ENCODE peak calls at places on chromosomes 3 and 15, in five cellular contexts. E is foreskin keratinocyte, X is H9, A is heart left ventricle, R is right lobe of liver. T is an unnamed sample.

GRCh38 chr3:48564022-48564421 is 441 bp upstream of the UCN2 start:
- DNase-seq in E (peak; percentile 44), X (no peak), A (peak; percentile 62), R (no peak), T (no peak)

GRCh38 chr15:58039260-58040035 is 26.1 kb downstream of the ALDH1A2 start:
- DNase-seq in E (no peak), X (no peak), A (no peak), R (no peak), T (no peak)

GRCh38 chr3:42043116-42043796 is 47.9 kb upstream of the TRAK1 start:
- DNase-seq in E (no peak), X (peak; percentile 92), A (peak; percentile 86), R (no peak), T (no peak)

GRCh38 chr3:30681276-30682211 is 75.1 kb downstream of the TGFBR2 start:
- DNase-seq in E (peak; percentile 18), X (no peak), A (peak; percentile 69), R (peak; percentile 62), T (no peak)

GRCh38 chr3:151135548-151136337 is 50.3 kb downstream of the MED12L start:
- DNase-seq in E (no peak), X (no peak), A (peak; percentile 31), R (peak; percentile 63), T (peak; percentile 38)

GRCh38 chr3:61855211-61855610 is 293.8 kb downstream of the PTPRG start:
- DNase-seq in E (no peak), X (no peak), A (no peak), R (no peak), T (no peak)

GRCh38 chr3:85360742-85361387 is 402.1 kb downstream of the CADM2 start:
- DNase-seq in E (peak; percentile 49), X (peak; percentile 78), A (no peak), R (peak; percentile 63), T (no peak)

GRCh38 chr3:28347374-28348285 is 891 bp upstream of the ZCWPW2 start:
- DNase-seq in E (peak; percentile 42), X (no peak), A (no peak), R (no peak), T (no peak)

GRCh38 chr3:48966876-48967361 is 23.1 kb upstream of the P4HTM start:
- DNase-seq in E (no peak), X (no peak), A (no peak), R (peak; percentile 29), T (no peak)

GRCh38 chr3:77042892-77043291 is 3.0 kb downstream of the ROBO2 start:
- DNase-seq in E (no peak), X (no peak), A (no peak), R (no peak), T (no peak)
- TF ChIP-seq CTCF in E (peak; percentile 54), X (peak; percentile 56), A (no peak), R (peak; percentile 31), T (no peak)

DNA sequence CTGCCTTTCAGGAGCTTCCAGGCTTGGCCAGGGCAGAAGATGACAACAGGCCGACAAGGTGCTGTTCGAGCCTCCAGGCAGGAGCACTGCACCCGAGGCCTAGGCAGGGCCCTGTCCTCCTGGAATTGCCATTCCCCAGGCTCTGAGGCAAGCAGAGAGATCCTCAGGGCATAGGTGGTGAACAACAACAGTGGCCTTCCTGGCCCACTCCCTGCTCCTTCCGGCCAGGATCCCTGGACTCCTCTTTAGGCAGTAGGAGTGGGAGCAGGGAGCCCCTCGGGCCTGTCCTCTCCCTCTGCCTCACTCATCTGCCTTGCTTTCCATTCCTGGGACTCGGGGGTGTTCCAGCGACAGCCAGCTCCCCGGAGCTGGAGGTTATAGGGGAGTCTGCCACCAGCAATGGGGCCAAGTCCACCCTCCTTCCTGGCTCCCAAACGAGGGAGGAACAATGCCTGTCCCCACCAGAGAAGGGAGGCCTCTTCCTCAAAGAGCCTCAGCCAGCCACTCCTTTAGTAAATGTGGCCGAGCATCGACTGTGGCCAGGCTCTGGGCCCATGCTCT is 135.0 kb downstream of the NUP210 start:
- DNase-seq in E (no peak), X (no peak), A (no peak), R (no peak), T (no peak)
- H3K27me3 ChIP-seq in E (peaks cover 60% of the 10 kb centered on the region), X (peaks cover 5% of the 10 kb centered on the region), A (peaks cover 27% of the 10 kb centered on the region), R (no peaks in the 10 kb centered on the region), T (no peaks in the 10 kb centered on the region)

DNA sequence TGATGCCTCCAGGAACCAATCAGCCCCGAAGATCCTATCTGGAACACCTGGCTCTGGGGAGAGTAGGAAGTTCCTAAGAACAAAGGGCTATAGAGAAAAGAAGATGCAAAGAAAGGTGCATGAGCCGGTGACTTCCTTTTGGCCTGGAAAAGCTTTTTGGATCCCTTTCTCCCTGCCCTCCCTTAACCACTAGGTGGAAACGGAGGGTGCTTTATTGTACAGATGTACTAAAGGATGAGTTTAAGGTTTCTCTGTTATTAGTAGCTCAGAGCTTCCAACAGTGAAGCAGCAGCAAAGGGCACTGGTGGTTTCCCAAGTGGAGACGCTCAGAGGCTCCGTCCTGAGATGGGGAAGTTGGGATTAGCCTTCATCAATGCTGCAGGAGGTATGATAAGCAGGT is 6.0 kb upstream of the ADGRG7 start:
- DNase-seq in E (peak; percentile 62), X (peak; percentile 39), A (no peak), R (no peak), T (no peak)
- H3K27ac ChIP-seq in E (peak overlapping the region; percentile 31), X (no peak overlapping the region), A (no peak overlapping the region), R (peak overlapping the region; percentile 40), T (no peak overlapping the region)

GRCh38 chr15:27077790-27078189 is 106.8 kb downstream of the GABRG3 start:
- DNase-seq in E (no peak), X (no peak), A (no peak), R (no peak), T (no peak)
- TF ChIP-seq CTCF in E (no peak), X (peak; percentile 26), A (no peak), R (no peak), T (no peak)

DNA sequence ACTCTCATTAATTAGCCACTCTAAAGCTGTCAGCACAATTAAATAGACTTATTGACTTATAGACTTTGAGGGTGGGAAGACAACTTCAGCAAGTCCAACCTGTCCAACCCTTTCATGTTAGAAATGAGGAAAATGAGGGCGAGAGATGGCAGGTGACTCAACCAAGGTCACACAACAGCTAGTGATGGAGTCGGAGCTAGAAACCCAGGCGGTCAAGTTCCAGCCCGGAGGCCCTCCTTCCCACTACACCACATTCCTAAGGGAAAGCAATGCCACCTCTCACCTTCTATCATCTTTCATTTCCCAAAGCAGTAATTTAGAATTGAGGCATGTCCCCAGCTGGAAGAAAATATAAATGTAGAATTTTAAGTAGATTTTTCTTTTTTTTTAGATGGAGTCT is 28.7 kb downstream of the SEMA5B start:
- DNase-seq in E (no peak), X (no peak), A (no peak), R (no peak), T (no peak)
- H3K27me3 ChIP-seq in E (peaks cover 70% of the 10 kb centered on the region), X (no peaks in the 10 kb centered on the region), A (no peaks in the 10 kb centered on the region), R (no peaks in the 10 kb centered on the region), T (no peaks in the 10 kb centered on the region)

DNA sequence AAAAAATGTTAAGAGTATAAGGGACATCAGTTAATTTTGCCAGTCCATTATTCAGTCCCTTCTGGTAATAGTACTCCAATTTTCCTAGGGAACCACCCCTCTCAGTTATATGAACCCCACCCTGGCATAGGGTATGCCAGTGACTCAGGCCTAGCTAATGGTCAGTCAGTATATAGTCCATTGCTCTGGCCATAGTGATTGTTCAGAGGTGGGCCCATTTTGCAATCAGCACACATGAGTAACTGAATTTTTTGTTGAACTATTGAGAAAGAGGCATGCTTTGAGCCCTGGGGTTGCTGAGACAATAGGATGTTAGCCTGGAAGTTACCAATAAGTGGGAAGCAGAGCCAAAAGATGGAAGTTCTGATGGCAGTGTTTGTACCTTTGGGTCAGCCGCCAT is 4.1 kb downstream of the LRCH3 start:
- DNase-seq in E (peak; percentile 28), X (no peak), A (no peak), R (no peak), T (no peak)
- H3K27ac ChIP-seq in E (no peak overlapping the region), X (no peak overlapping the region), A (no peak overlapping the region), R (no peak overlapping the region), T (no peak overlapping the region)